ENCODE peak calls at places on chromosomes 2 and 18, in six cellular contexts. B, L, F, A, K and S are unnamed samples.

GRCh38 chr2:12440731-12441130 is 276.0 kb upstream of the TRIB2 start:
- DNase-seq in B (no peak), L (no peak), F (no peak), A (no peak), K (no peak), S (no peak)

GRCh38 chr2:43214253-43214652 is 12.2 kb downstream of the ZFP36L2 start:
- DNase-seq in B (no peak), L (no peak), F (no peak), A (no peak), K (no peak), S (no peak)

GRCh38 chr2:230602562-230603230 is 109.9 kb upstream of the CAB39 start:
- DNase-seq in B (no peak), L (no peak), F (no peak), A (no peak), K (no peak), S (no peak)

GRCh38 chr2:175834472-175834871 is 167.6 kb downstream of the LNPK start:
- DNase-seq in B (no peak), L (no peak), F (no peak), A (no peak), K (no peak), S (no peak)

GRCh38 chr2:36562973-36563532 is 34.9 kb downstream of the FEZ2 start:
- DNase-seq in B (no peak), L (peak; percentile 45), F (peak; percentile 34), A (peak; percentile 41), K (peak; percentile 37), S (no peak)

GRCh38 chr2:60964651-60965513 is 52.6 kb upstream of the PEX13 start:
- DNase-seq in B (no peak), L (no peak), F (no peak), A (no peak), K (no peak), S (no peak)

GRCh38 chr2:189060096-189060642 is 86.0 kb downstream of the COL3A1 start:
- DNase-seq in B (no peak), L (peak; percentile 25), F (no peak), A (no peak), K (no peak), S (no peak)

GRCh38 chr18:61549411-61549810 is 216.2 kb downstream of the CDH20 start:
- DNase-seq in B (no peak), L (no peak), F (no peak), A (peak; percentile 59), K (no peak), S (no peak)

GRCh38 chr2:3184167-3184566 is 193.5 kb downstream of the EIPR1 start:
- DNase-seq in B (no peak), L (no peak), F (no peak), A (no peak), K (no peak), S (no peak)

GRCh38 chr2:72931280-72931910 is 14.1 kb downstream of the EMX1 start:
- DNase-seq in B (no peak), L (peak; percentile 67), F (no peak), A (peak; percentile 65), K (peak; percentile 55), S (no peak)

GRCh38 chr2:65708129-65708528 is 275.7 kb upstream of the SPRED2 start:
- DNase-seq in B (no peak), L (no peak), F (no peak), A (peak; percentile 21), K (peak; percentile 58), S (no peak)

GRCh38 chr2:36538345-36538744 is 59.6 kb downstream of the FEZ2 start:
- DNase-seq in B (no peak), L (no peak), F (no peak), A (peak; percentile 51), K (no peak), S (no peak)

GRCh38 chr2:38129410-38129809 is 53.5 kb upstream of the CYP1B1 start:
- DNase-seq in B (no peak), L (no peak), F (no peak), A (no peak), K (no peak), S (no peak)

GRCh38 chr18:40407913-40408312 is 1547.1 kb upstream of the PIK3C3 start:
- DNase-seq in B (no peak), L (no peak), F (no peak), A (peak; percentile 61), K (no peak), S (no peak)

GRCh38 chr2:227033471-227034148 is 130.4 kb downstream of the COL4A4 start:
- DNase-seq in B (no peak), L (peak; percentile 52), F (no peak), A (peak; percentile 28), K (peak; percentile 67), S (no peak)

GRCh38 chr2:143261986-143262784 is 133.0 kb downstream of the ARHGAP15 start:
- DNase-seq in B (no peak), L (no peak), F (no peak), A (no peak), K (no peak), S (no peak)